ENCODE peak calls at places on chromosomes 4 and X, in nine cellular contexts. I is hepatocyte, L is SJSA1, S is small intestine, M is cardiac muscle cell, J is fibroblast of lung, R is heart left ventricle, U is stomach, C is GM23248. E is an unnamed sample.

GRCh38 chr4:135269125-135269772 is 1067.7 kb upstream of the PABPC4L start:
- DNase-seq in U (no peak), R (no peak), C (no peak), J (no peak), I (no peak), S (no peak), M (no peak), L (no peak), E (no peak)

GRCh38 chrX:123625952-123626351 is 106.9 kb downstream of the THOC2 start:
- DNase-seq in U (no peak), I (no peak), C (no peak), M (no peak), L (no peak), S (no peak), J (no peak), R (no peak), E (no peak)

GRCh38 chrX:77743720-77744119 is 42.3 kb downstream of the ATRX start:
- DNase-seq in U (no peak), S (no peak), R (no peak), M (peak; percentile 0), L (peak; percentile 2), J (peak; percentile 23), C (no peak), I (no peak), E (no peak)

GRCh38 chr4:129218355-129218754 is 122.4 kb downstream of the C4orf33 start:
- DNase-seq in J (peak; percentile 5), I (peak; percentile 22), S (peak; percentile 37), R (no peak), L (no peak), U (no peak), C (peak; percentile 14), M (peak; percentile 46), E (no peak)

GRCh38 chr4:7381221-7381889 is 53.4 kb downstream of the PSAPL1 start:
- DNase-seq in C (peak; percentile 64), R (peak; percentile 52), M (no peak), S (no peak), U (peak; percentile 16), J (peak; percentile 10), I (no peak), L (no peak), E (no peak)

GRCh38 chrX:80808160-80808735 is 1.4 kb downstream of the BRWD3 start:
- DNase-seq in R (peak; percentile 79), I (peak; percentile 74), L (peak; percentile 60), S (peak; percentile 84), U (peak; percentile 79), C (peak; percentile 76), J (peak; percentile 68), M (peak; percentile 75), E (peak; percentile 81)

GRCh38 chr4:119785963-119786362 is 157.4 kb upstream of the PDE5A start:
- DNase-seq in J (peak; percentile 35), I (peak; percentile 37), R (no peak), S (peak; percentile 41), L (no peak), C (peak; percentile 46), U (peak; percentile 26), M (peak; percentile 32), E (peak; percentile 6)

GRCh38 chrX:39012561-39013209 is 211.4 kb downstream of the MID1IP1 start:
- DNase-seq in R (no peak), C (peak; percentile 60), J (peak; percentile 63), L (peak; percentile 5), S (no peak), U (no peak), M (peak; percentile 12), I (no peak), E (no peak)

GRCh38 chrX:136765957-136766356 is 14.8 kb downstream of the ARHGEF6 start:
- DNase-seq in S (no peak), C (peak; percentile 33), R (no peak), M (no peak), L (no peak), J (no peak), U (no peak), I (no peak), E (no peak)

GRCh38 chrX:132652871-132653270 is 164.0 kb upstream of the MBNL3 start:
- DNase-seq in L (no peak), U (no peak), I (no peak), R (no peak), M (no peak), J (no peak), C (peak; percentile 26), S (no peak), E (no peak)

GRCh38 chr4:47287735-47288134 is 175.8 kb downstream of the COMMD8 start:
- DNase-seq in M (peak; percentile 56), J (peak; percentile 91), R (no peak), L (peak; percentile 0), I (peak; percentile 36), S (peak; percentile 0), C (peak; percentile 3), U (no peak), E (no peak)

GRCh38 chrX:154600962-154601374 is 16.0 kb downstream of the CTAG1A start:
- DNase-seq in S (no peak), M (peak; percentile 27), R (no peak), U (no peak), I (no peak), C (peak; percentile 44), L (no peak), J (peak; percentile 84), E (no peak)

GRCh38 chr4:78609580-78609979 is 58.0 kb downstream of the ANXA3 start:
- DNase-seq in S (no peak), U (no peak), I (no peak), J (no peak), C (no peak), M (no peak), R (no peak), L (no peak), E (no peak)

GRCh38 chr4:38785901-38786402 is 3.2 kb upstream of the TLR10 start:
- DNase-seq in U (no peak), I (no peak), L (no peak), S (no peak), C (no peak), J (no peak), R (peak; percentile 27), M (no peak), E (no peak)

GRCh38 chr4:186739802-186740434 is 16.3 kb upstream of the FAT1 start:
- DNase-seq in L (no peak), M (no peak), C (no peak), U (no peak), R (no peak), I (peak; percentile 34), J (no peak), S (peak; percentile 82), E (no peak)

GRCh38 chrX:11564546-11564945 is 101.2 kb downstream of the ARHGAP6 start:
- DNase-seq in R (no peak), L (no peak), C (peak; percentile 19), U (no peak), I (no peak), S (no peak), J (no peak), M (no peak), E (no peak)
- H3K27me3 ChIP-seq in R (no peaks in the 10 kb centered on the region), L (no peaks in the 10 kb centered on the region), C (no peaks in the 10 kb centered on the region), U (no peaks in the 10 kb centered on the region), I (no peaks in the 10 kb centered on the region), S (no peaks in the 10 kb centered on the region), J (no peaks in the 10 kb centered on the region), M (no peaks in the 10 kb centered on the region), E (no peaks in the 10 kb centered on the region)

GRCh38 chrX:86806786-86807185 is 658.5 kb downstream of the DACH2 start:
- DNase-seq in R (no peak), C (peak; percentile 0), I (peak; percentile 21), U (no peak), J (no peak), S (no peak), L (no peak), M (no peak), E (no peak)

DNA sequence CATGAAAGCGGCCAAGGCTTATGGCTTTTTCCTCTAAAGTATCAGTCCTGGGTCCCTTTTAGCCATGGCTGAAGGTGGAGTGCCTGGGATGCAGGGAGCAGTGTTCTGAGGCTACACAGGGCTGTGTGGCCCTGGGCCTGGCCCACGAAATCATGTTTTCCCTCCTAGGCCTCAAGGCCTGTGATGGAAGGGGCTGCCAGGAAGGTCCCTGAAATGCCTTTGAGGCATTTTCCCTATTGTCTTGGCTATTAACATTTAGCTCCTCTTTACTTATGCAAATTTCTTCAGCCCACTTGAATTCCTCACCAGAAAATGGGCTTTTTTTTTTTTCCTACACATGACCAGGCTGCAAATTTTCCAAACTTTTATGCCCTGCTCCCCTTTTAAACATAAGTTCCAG is 657.0 kb downstream of the DACH2 start:
- DNase-seq in I (no peak), J (no peak), U (no peak), L (no peak), M (no peak), S (no peak), C (no peak), R (no peak), E (no peak)
- H3K27me3 ChIP-seq in I (no peaks in the 10 kb centered on the region), J (no peaks in the 10 kb centered on the region), U (no peaks in the 10 kb centered on the region), L (no peaks in the 10 kb centered on the region), M (no peaks in the 10 kb centered on the region), S (no peaks in the 10 kb centered on the region), C (no peaks in the 10 kb centered on the region), R (no peaks in the 10 kb centered on the region), E (no peaks in the 10 kb centered on the region)

DNA sequence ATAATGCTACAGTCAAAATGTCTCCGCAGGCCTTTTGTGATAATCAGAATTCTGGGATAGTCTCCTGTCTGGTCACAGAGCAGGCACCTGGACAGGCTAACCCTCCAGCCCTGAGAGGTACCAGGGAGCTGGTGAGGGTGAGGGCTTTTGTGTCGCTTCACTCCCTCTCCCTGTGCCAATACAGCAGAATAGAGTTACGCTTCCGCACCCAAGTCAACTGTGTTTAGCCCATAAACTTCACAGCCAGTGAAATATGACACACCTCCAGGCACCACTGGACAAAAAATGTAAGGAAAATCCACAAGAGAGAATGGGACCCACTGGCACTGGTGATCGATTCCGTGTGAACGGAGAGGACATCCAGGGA is 1.3 kb downstream of the GAK start:
- DNase-seq in R (no peak), L (peak; percentile 1), J (no peak), I (no peak), U (no peak), S (peak; percentile 44), M (no peak), C (no peak), E (no peak)
- H3K27me3 ChIP-seq in R (no peaks in the 10 kb centered on the region), L (no peaks in the 10 kb centered on the region), J (no peaks in the 10 kb centered on the region), I (no peaks in the 10 kb centered on the region), U (no peaks in the 10 kb centered on the region), S (no peaks in the 10 kb centered on the region), M (peaks cover 10% of the 10 kb centered on the region), C (no peaks in the 10 kb centered on the region), E (no peaks in the 10 kb centered on the region)

DNA sequence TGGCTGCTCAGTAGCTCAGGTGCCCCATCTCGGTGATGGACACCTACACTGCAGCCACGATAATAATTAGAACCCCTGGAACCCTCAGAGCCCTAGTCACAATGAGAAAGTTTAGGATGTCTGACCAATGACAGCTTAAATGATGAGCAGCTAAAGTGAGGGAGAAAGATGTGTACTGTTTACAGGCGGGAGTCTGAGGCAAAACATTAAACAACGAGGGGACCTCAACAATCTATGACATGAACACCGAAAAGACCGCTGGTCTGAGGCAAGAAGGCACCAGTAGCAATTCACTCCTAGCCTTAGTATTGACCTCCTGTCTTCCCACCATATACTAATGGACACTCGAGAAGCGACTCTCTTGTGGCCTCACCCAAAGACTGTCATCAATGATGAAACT is 369.5 kb upstream of the SMIM31 start:
- DNase-seq in C (no peak), M (no peak), J (no peak), L (no peak), S (no peak), I (no peak), U (no peak), R (no peak), E (no peak)
- H3K27me3 ChIP-seq in C (peaks cover 11% of the 10 kb centered on the region), M (peaks cover 97% of the 10 kb centered on the region), J (no peaks in the 10 kb centered on the region), L (peaks cover 22% of the 10 kb centered on the region), S (peaks cover 9% of the 10 kb centered on the region), I (peaks cover 39% of the 10 kb centered on the region), U (peaks cover 9% of the 10 kb centered on the region), R (peaks cover 35% of the 10 kb centered on the region), E (peaks cover 2% of the 10 kb centered on the region)